ENCODE peak calls at places on chromosomes 4 and X, in four cellular contexts. One of them, this sample, is unnamed.

GRCh38 chr4:22030321-22030720 is 81.7 kb upstream of the KCNIP4 start:
- DNase-seq in H9: no peak
- DNase-seq in mesendoderm: no peak
- DNase-seq in IMR-90: no peak
- DNase-seq in this sample: no peak

GRCh38 chr4:102259081-102259480 is 86.2 kb downstream of the SLC39A8 start:
- DNase-seq in H9: no peak
- DNase-seq in mesendoderm: no peak
- DNase-seq in IMR-90: no peak
- DNase-seq in this sample: no peak

GRCh38 chr4:45636175-45636574 is 487.7 kb downstream of the GABRG1 start:
- DNase-seq in H9: no peak
- DNase-seq in mesendoderm: no peak
- DNase-seq in IMR-90: no peak
- DNase-seq in this sample: no peak

GRCh38 chr4:6221851-6222760 is 21.8 kb upstream of the JAKMIP1 start:
- DNase-seq in H9: peak; percentile 79
- DNase-seq in mesendoderm: peak; percentile 81
- DNase-seq in IMR-90: no peak
- DNase-seq in this sample: peak; percentile 94

GRCh38 chrX:9912341-9912740 is 54.8 kb upstream of the CLDN34 start:
- DNase-seq in H9: peak; percentile 62
- DNase-seq in mesendoderm: peak; percentile 36
- DNase-seq in IMR-90: peak; percentile 45
- DNase-seq in this sample: peak; percentile 49

GRCh38 chr4:72444104-72444503 is 124.9 kb downstream of the ADAMTS3 start:
- DNase-seq in H9: no peak
- DNase-seq in mesendoderm: no peak
- DNase-seq in IMR-90: no peak
- DNase-seq in this sample: no peak

GRCh38 chrX:44569122-44569521 is 26.5 kb upstream of the FUNDC1 start:
- DNase-seq in H9: no peak
- DNase-seq in mesendoderm: no peak
- DNase-seq in IMR-90: no peak
- DNase-seq in this sample: no peak

GRCh38 chr4:120873554-120873953 is 49.0 kb downstream of the PRDM5 start:
- DNase-seq in H9: no peak
- DNase-seq in mesendoderm: no peak
- DNase-seq in IMR-90: no peak
- DNase-seq in this sample: no peak

GRCh38 chr4:134544303-134544761 is 342.7 kb upstream of the PABPC4L start:
- DNase-seq in H9: no peak
- DNase-seq in mesendoderm: peak; percentile 40
- DNase-seq in IMR-90: no peak
- DNase-seq in this sample: no peak

GRCh38 chr4:124167602-124168001 is 544.9 kb downstream of the ANKRD50 start:
- DNase-seq in H9: no peak
- DNase-seq in mesendoderm: no peak
- DNase-seq in IMR-90: no peak
- DNase-seq in this sample: no peak

GRCh38 chrX:110667706-110668105 is 127.9 kb downstream of the CHRDL1 start:
- DNase-seq in H9: peak; percentile 88
- DNase-seq in mesendoderm: peak; percentile 95
- DNase-seq in IMR-90: no peak
- DNase-seq in this sample: peak; percentile 48

GRCh38 chrX:38066934-38067333 is 60.6 kb downstream of the SYTL5 start:
- DNase-seq in H9: no peak
- DNase-seq in mesendoderm: no peak
- DNase-seq in IMR-90: no peak
- DNase-seq in this sample: no peak

GRCh38 chr4:42331914-42332368 is 65.3 kb upstream of the SHISA3 start:
- DNase-seq in H9: no peak
- DNase-seq in mesendoderm: no peak
- DNase-seq in IMR-90: peak; percentile 56
- DNase-seq in this sample: no peak

GRCh38 chrX:45709381-45709780 is 508.7 kb upstream of the DIPK2B start:
- DNase-seq in H9: no peak
- DNase-seq in mesendoderm: no peak
- DNase-seq in IMR-90: peak; percentile 44
- DNase-seq in this sample: no peak

GRCh38 chrX:133053854-133054565 is 42.9 kb downstream of the USP26 start:
- DNase-seq in H9: no peak
- DNase-seq in mesendoderm: peak; percentile 50
- DNase-seq in IMR-90: no peak
- DNase-seq in this sample: no peak

GRCh38 chr4:73692284-73692683 is 48.1 kb upstream of the CXCL8 start:
- DNase-seq in H9: no peak
- DNase-seq in mesendoderm: no peak
- DNase-seq in IMR-90: no peak
- DNase-seq in this sample: no peak

GRCh38 chr4:139556735-139557505 is 901 bp upstream of the SETD7 start:
- DNase-seq in H9: peak; percentile 64
- DNase-seq in mesendoderm: peak; percentile 81
- DNase-seq in IMR-90: no peak
- DNase-seq in this sample: peak; percentile 74

GRCh38 chrX:38318606-38319005 is 8.7 kb downstream of the RPGR start:
- DNase-seq in H9: no peak
- DNase-seq in mesendoderm: no peak
- DNase-seq in IMR-90: no peak
- DNase-seq in this sample: no peak

GRCh38 chr4:114613579-114613978 is 15.0 kb downstream of the UGT8 start:
- DNase-seq in H9: no peak
- DNase-seq in mesendoderm: peak; percentile 86
- DNase-seq in IMR-90: no peak
- DNase-seq in this sample: no peak

DNA sequence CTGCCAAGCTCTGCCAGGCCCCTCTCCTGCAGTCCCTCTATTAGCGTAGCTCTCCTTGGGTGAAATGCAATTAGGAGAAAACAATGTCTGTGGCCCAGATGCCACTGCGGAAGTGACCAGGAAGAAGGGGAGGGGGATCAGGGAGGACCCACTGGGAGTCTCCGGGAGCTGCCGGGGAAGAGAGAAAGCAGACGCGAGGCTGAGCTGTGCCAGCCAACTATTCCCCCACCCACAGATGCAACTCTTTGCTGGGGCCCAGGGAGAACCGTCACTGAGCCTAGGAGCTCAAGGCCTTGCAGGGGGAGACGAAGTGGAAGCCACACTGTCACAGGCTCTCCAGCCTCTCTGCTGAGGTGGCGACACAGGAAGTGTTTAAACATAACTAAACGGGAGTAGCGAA is 149.2 kb downstream of the BCOR start:
- DNase-seq in H9: no peak
- DNase-seq in mesendoderm: no peak
- DNase-seq in IMR-90: no peak
- DNase-seq in this sample: no peak
- H2BK120ac ChIP-seq in H9: no peak overlapping the region
- H2BK120ac ChIP-seq in mesendoderm: no peak overlapping the region
- H2BK120ac ChIP-seq in IMR-90: no peak overlapping the region
- H2BK120ac ChIP-seq in this sample: no peak overlapping the region

GRCh38 chr4:8050180-8050554 is 108.4 kb downstream of the ABLIM2 start:
- DNase-seq in H9: no peak
- DNase-seq in mesendoderm: no peak
- DNase-seq in IMR-90: no peak
- DNase-seq in this sample: no peak
- H3K56ac ChIP-seq in H9: no peak overlapping the region
- H3K56ac ChIP-seq in mesendoderm: peak overlapping the region; percentile 35
- H3K56ac ChIP-seq in IMR-90: no peak overlapping the region
- H3K56ac ChIP-seq in this sample: peak overlapping the region; percentile 8

GRCh38 chr4:129901205-129901604 is 805.3 kb downstream of the C4orf33 start:
- DNase-seq in H9: no peak
- DNase-seq in mesendoderm: no peak
- DNase-seq in IMR-90: no peak
- DNase-seq in this sample: no peak
- H2BK120ac ChIP-seq in H9: no peak overlapping the region
- H2BK120ac ChIP-seq in mesendoderm: no peak overlapping the region
- H2BK120ac ChIP-seq in IMR-90: no peak overlapping the region
- H2BK120ac ChIP-seq in this sample: no peak overlapping the region

DNA sequence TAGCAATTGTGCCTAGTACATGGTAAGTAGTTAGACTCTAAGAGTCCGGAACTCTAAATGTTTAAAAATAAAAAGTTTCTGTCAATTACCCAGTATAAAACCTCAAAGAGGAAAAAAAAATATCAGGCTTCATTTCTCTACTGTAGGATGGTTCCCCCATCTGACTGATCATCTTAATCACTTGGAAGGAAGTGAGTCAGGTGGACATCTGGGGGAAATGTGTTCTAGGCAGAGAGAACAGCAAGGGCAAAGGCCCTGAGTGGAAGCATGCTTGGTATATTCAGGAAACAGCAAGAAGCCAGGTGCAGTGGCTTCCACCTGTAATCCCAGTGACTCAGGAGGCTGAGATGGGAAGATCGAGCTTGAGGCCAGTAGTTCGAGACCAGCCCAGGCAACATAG is 2.9 kb upstream of the EIF1AX start:
- DNase-seq in H9: no peak
- DNase-seq in mesendoderm: no peak
- DNase-seq in IMR-90: peak; percentile 82
- DNase-seq in this sample: no peak
- H3K56ac ChIP-seq in H9: no peak overlapping the region
- H3K56ac ChIP-seq in mesendoderm: no peak overlapping the region
- H3K56ac ChIP-seq in IMR-90: no peak overlapping the region
- H3K56ac ChIP-seq in this sample: no peak overlapping the region

GRCh38 chr4:7879127-7879526 is 60.5 kb downstream of the AFAP1 start:
- DNase-seq in H9: no peak
- DNase-seq in mesendoderm: no peak
- DNase-seq in IMR-90: no peak
- DNase-seq in this sample: no peak

GRCh38 chr4:7878323-7878722 is 61.3 kb downstream of the AFAP1 start:
- DNase-seq in H9: no peak
- DNase-seq in mesendoderm: no peak
- DNase-seq in IMR-90: no peak
- DNase-seq in this sample: no peak

GRCh38 chr4:7876096-7876993 is 63.3 kb downstream of the AFAP1 start:
- DNase-seq in H9: peak; percentile 72
- DNase-seq in mesendoderm: peak; percentile 83
- DNase-seq in IMR-90: peak; percentile 73
- DNase-seq in this sample: no peak

GRCh38 chr4:7877131-7877530 is 62.5 kb downstream of the AFAP1 start:
- DNase-seq in H9: no peak
- DNase-seq in mesendoderm: no peak
- DNase-seq in IMR-90: no peak
- DNase-seq in this sample: no peak

DNA sequence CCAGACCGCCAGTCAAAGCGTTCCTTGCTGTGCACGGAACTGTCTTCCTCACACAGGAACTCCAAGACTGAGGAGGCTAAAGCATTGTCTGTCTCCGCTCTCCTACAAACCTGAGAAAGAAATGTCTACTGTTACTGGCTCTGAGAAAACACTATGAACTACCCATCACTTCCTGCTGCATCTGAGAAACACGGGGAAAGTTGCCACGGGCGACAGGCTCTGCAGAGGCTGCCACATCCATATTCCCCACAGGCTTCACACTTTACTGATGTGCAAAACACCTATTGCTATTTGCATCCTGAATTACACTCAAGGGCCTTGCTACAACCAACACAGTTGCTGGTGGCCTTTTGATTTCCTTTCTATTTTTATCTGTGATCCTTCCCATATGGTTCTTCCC is 59.0 kb downstream of the AFAP1 start:
- DNase-seq in H9: no peak
- DNase-seq in mesendoderm: peak; percentile 56
- DNase-seq in IMR-90: no peak
- DNase-seq in this sample: no peak
- H2BK120ac ChIP-seq in H9: no peak overlapping the region
- H2BK120ac ChIP-seq in mesendoderm: no peak overlapping the region
- H2BK120ac ChIP-seq in IMR-90: peak overlapping the region; percentile 28
- H2BK120ac ChIP-seq in this sample: no peak overlapping the region

GRCh38 chrX:116480059-116480458 is 17.3 kb upstream of the CT83 start:
- DNase-seq in H9: no peak
- DNase-seq in mesendoderm: no peak
- DNase-seq in IMR-90: no peak
- DNase-seq in this sample: no peak
- H3K56ac ChIP-seq in H9: no peak overlapping the region
- H3K56ac ChIP-seq in mesendoderm: no peak overlapping the region
- H3K56ac ChIP-seq in IMR-90: no peak overlapping the region
- H3K56ac ChIP-seq in this sample: no peak overlapping the region

This sample was measured in H1.